ENCODE peak calls at places on chromosomes 3 and 15, in ten cellular contexts. D is breast epithelium; N is HL-60; M is cardiac muscle cell; Z is testis; Q is left lung; P is spleen; X is left ventricle myocardium inferior; L is CD8-positive, alpha-beta T cell; G is suprapubic skin. Y is an unnamed sample.

GRCh38 chr3:27714692-27715453 is 7.2 kb downstream of the EOMES start:
- DNase-seq in D (no peak), N (no peak), M (peak; percentile 68), Z (no peak), Q (peak; percentile 84), P (peak; percentile 80), X (no peak), L (peak; percentile 40), G (no peak), Y (no peak)

GRCh38 chr15:92693922-92694331 is 38.4 kb upstream of the FAM174B start:
- DNase-seq in D (no peak), N (peak; percentile 14), M (peak; percentile 64), Z (no peak), Q (no peak), P (no peak), X (no peak), L (no peak), G (no peak), Y (no peak)

GRCh38 chr15:65642588-65642987 is 20.9 kb downstream of the SLC24A1 start:
- DNase-seq in D (no peak), N (no peak), M (no peak), Z (no peak), Q (no peak), P (no peak), X (no peak), L (no peak), G (no peak), Y (no peak)

GRCh38 chr3:52723935-52724334 is 18.0 kb downstream of the SPCS1 start:
- DNase-seq in D (no peak), N (no peak), M (no peak), Z (no peak), Q (no peak), P (no peak), X (no peak), L (no peak), G (no peak), Y (no peak)

GRCh38 chr15:88275804-88276203 is 19.3 kb upstream of the NTRK3 start:
- DNase-seq in D (no peak), N (no peak), M (no peak), Z (no peak), Q (no peak), P (peak; percentile 36), X (no peak), L (no peak), G (no peak), Y (no peak)

GRCh38 chr15:36883705-36884355 is 216.5 kb downstream of the MEIS2 start:
- DNase-seq in D (peak; percentile 77), N (peak; percentile 84), M (peak; percentile 97), Z (peak; percentile 96), Q (peak; percentile 85), P (peak; percentile 88), X (peak; percentile 82), L (peak; percentile 39), G (peak; percentile 93), Y (peak; percentile 41)

GRCh38 chr3:78919021-78919755 is 848.6 kb downstream of the ROBO1 start:
- DNase-seq in D (no peak), N (no peak), M (no peak), Z (no peak), Q (no peak), P (no peak), X (no peak), L (no peak), G (no peak), Y (no peak)

GRCh38 chr3:130733236-130733884 is 13.3 kb downstream of the PIK3R4 start:
- DNase-seq in D (no peak), N (no peak), M (no peak), Z (no peak), Q (no peak), P (no peak), X (no peak), L (no peak), G (no peak), Y (no peak)

GRCh38 chr15:38899300-38899699 is 334.7 kb upstream of the RASGRP1 start:
- DNase-seq in D (no peak), N (no peak), M (no peak), Z (no peak), Q (no peak), P (no peak), X (no peak), L (no peak), G (no peak), Y (no peak)

GRCh38 chr3:180116203-180116602 is 79.5 kb upstream of the PEX5L start:
- DNase-seq in D (no peak), N (no peak), M (no peak), Z (no peak), Q (no peak), P (no peak), X (no peak), L (no peak), G (no peak), Y (no peak)

GRCh38 chr3:172607305-172608121 is 84.3 kb upstream of the TNFSF10 start:
- DNase-seq in D (no peak), N (no peak), M (no peak), Z (no peak), Q (no peak), P (no peak), X (no peak), L (no peak), G (no peak), Y (no peak)

GRCh38 chr3:2851356-2851755 is 258.8 kb downstream of the IL5RA start:
- DNase-seq in D (no peak), N (no peak), M (no peak), Z (no peak), Q (no peak), P (no peak), X (no peak), L (no peak), G (no peak), Y (no peak)

GRCh38 chr3:64730651-64731050 is 42.9 kb upstream of the ADAMTS9 start:
- DNase-seq in D (no peak), N (no peak), M (no peak), Z (no peak), Q (no peak), P (no peak), X (no peak), L (no peak), G (no peak), Y (no peak)

DNA sequence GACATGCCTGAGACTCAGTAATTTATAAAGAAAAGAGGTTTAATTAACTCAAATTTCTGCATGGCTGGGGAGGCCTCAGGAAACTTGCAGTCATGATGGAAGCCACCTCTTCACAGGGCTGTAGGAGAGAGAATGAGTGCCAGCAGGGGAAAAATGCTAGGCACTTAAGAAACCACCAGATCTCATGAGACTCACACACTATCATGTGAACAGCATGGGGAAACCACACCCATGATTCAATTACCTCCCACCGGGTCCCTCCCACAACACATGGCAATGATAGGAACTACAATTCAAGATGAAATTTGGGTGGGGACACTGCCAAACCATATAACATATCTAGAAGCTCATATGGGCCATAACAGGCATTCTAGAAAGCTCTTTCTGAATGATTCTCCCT is 190.3 kb downstream of the WNT5A start:
- DNase-seq in D (no peak), N (no peak), M (no peak), Z (no peak), Q (no peak), P (no peak), X (no peak), L (no peak), G (no peak), Y (no peak)
- TF ChIP-seq CTCF in D (no peak), N (no peak), M (no peak), Z (no peak), Q (no peak), P (no peak), X (no peak), L (no peak), G (no peak), Y (no peak)

DNA sequence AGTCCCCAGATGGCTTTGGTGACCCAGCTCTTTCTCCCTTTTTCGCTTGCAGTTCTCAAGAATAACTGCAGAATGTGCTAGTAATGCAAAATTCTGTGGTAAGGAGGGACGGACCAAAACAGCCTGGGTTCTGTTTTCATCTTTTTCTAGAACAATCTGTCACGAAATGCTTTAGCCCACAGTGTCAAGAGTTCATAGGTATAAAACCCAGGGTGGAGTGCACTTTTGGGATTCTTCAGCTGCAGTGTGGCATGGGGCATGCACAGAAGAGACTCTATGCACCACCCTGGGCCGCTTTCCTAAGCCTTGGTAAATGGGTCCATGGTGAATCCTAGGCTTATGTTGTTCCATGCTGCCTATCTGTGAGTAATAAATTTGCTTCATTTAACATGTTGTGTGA is 1072.7 kb upstream of the GBE1 start:
- DNase-seq in D (no peak), N (no peak), M (no peak), Z (no peak), Q (no peak), P (no peak), X (no peak), L (no peak), G (no peak), Y (no peak)
- H3K4me3 ChIP-seq in D (no peak overlapping the region), N (no peak overlapping the region), M (no peak overlapping the region), Z (no peak overlapping the region), Q (no peak overlapping the region), P (no peak overlapping the region), X (no peak overlapping the region), L (no peak overlapping the region), G (no peak overlapping the region), Y (no peak overlapping the region)

DNA sequence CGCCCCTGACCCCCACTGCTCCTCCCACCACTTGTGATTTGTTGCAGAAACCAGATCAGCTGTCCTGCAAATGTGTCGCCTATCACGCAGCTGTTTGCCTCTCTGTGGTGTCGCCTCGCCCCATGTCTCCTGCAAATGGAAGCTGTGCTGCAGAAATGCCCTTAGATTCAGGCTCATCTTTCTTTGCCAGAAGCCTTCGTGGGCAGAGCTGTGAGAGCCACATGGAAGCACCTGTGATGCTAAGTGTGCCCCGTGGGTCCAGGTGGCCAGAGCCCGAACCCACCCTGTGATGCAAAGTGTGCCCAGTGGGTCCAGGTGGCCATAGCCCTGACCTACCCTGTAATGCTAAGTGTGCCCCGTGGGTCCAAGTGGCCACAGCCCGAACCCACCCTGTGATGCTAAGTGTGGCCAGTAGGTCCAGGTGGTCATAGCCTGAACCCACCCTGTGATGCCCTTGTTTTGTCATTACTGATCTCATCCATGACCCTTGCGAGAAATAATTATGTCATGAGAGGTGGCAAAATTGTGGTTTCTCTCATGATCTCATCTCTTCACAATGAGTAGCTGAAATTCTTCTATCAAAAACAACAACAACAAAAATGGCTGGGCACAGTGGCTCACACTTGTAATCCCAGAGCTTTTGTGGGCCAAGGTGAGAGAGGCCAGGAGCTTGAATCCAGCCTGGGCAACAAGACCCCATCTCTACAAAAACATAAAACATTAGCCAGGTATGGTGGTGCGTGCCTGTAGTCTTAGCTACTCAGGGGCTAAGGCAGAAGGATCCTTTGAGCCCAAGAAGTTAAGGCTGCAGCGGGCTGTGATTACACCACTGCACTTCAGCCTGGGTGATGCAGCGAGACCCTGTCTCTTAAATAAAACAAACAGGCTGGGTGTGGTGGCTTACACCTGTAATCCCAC is 187.4 kb downstream of the GOLGA6L6 start:
- DNase-seq in D (peak; percentile 51), N (no peak), M (no peak), Z (no peak), Q (peak; percentile 83), P (peak; percentile 80), X (no peak), L (peak; percentile 22), G (peak; percentile 49), Y (no peak)
- H3K27me3 ChIP-seq in D (no peaks in the 10 kb centered on the region), N (no peaks in the 10 kb centered on the region), M (no peaks in the 10 kb centered on the region), Z (no peaks in the 10 kb centered on the region), Q (no peaks in the 10 kb centered on the region), P (no peaks in the 10 kb centered on the region), X (peaks cover 88% of the 10 kb centered on the region), L (no peaks in the 10 kb centered on the region), G (no peaks in the 10 kb centered on the region), Y (no peaks in the 10 kb centered on the region)

DNA sequence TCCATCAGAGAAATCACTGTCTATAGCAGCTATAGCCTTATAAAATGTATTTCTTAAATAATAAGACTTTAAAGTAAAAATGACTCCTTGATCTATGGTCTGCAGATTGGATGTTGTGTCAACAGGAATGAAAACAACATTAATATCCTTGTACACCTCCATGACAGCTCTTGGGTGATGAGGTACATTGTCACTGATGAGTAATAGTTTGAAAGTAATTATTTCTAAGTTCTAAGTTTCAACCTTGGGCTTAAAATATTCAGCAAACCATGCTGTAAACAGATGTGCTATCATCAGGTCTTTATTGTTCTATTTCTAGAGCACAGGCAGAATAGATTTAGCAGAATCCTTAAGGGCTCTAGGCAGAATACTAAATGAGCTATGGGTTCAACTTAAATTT is 568.2 kb upstream of the BCHE start:
- DNase-seq in D (no peak), N (no peak), M (no peak), Z (no peak), Q (no peak), P (no peak), X (no peak), L (no peak), G (no peak), Y (no peak)
- TF ChIP-seq CTCF in D (no peak), N (no peak), M (no peak), Z (no peak), Q (no peak), P (no peak), X (no peak), L (no peak), G (no peak), Y (no peak)

Y was measured in gastrocnemius medialis.